ENCODE peak calls at places on chromosomes 16 and 17, in four cellular contexts. V is activated T-cell treated with anti-CD3 and anti-CD28 coated beads, Interleukin-2, amount 50 U/mL, for 4 hours; K is Ammon's horn; I is NCI-H345. F is an unnamed sample.

GRCh38 chr17:62965149-62965648 is 836 bp upstream of the TANC2 start:
- DNase-seq in V (peak; percentile 20), K (peak; percentile 5), I (no peak), F (no peak)

GRCh38 chr17:61150686-61151299 is 248.8 kb upstream of the TBX2 start:
- DNase-seq in I (no peak), K (no peak), V (no peak), F (no peak)

GRCh38 chr16:15053904-15054303 is 2.0 kb downstream of the NTAN1 start:
- DNase-seq in V (no peak), I (no peak), K (no peak), F (no peak)

GRCh38 chr16:56860226-56861020 is 4.6 kb upstream of the SLC12A3 start:
- DNase-seq in K (no peak), V (no peak), I (no peak), F (no peak)

GRCh38 chr16:802461-802860 is 1.9 kb upstream of the GNG13 start:
- DNase-seq in K (no peak), V (no peak), I (no peak), F (no peak)

GRCh38 chr17:1197781-1198490 is 18.2 kb upstream of the ABR start:
- DNase-seq in V (no peak), K (peak; percentile 87), I (no peak), F (peak; percentile 7)

GRCh38 chr17:78921437-78921971 is 3.7 kb downstream of the TIMP2 start:
- DNase-seq in V (no peak), I (no peak), K (peak; percentile 83), F (no peak)

GRCh38 chr16:49997721-49998251 is 27.2 kb upstream of the CNEP1R1 start:
- DNase-seq in I (no peak), V (no peak), K (no peak), F (no peak)

GRCh38 chr16:54135361-54136275 is 151.0 kb downstream of the IRX3 start:
- DNase-seq in K (no peak), V (no peak), I (no peak), F (peak; percentile 33)

GRCh38 chr16:85029413-85029794 is 1.8 kb downstream of the KIAA0513 start:
- DNase-seq in I (no peak), K (no peak), V (peak; percentile 61), F (no peak)

GRCh38 chr17:55664287-55664686 is 58.4 kb downstream of the TMEM100 start:
- DNase-seq in V (no peak), I (no peak), K (peak; percentile 31), F (no peak)

GRCh38 chr16:66458853-66459252 is 31.8 kb downstream of the BEAN1 start:
- DNase-seq in K (no peak), I (no peak), V (no peak), F (no peak)

GRCh38 chr16:68362952-68363846 is 52.4 kb downstream of the PRMT7 start:
- DNase-seq in I (no peak), V (no peak), K (no peak), F (no peak)

GRCh38 chr17:59149841-59150511 is 5.0 kb downstream of the SKA2 start:
- DNase-seq in V (no peak), I (no peak), K (no peak), F (no peak)

F was measured in glomerular endothelial cell.